ENCODE peak calls at places on chromosomes 12 and 14, in ten cellular contexts. C is prostate gland, F is transverse colon, Q is stomach, N is body of pancreas, E is suprapubic skin, M is IMR-90, S is HCT116, A is ovary, W is upper lobe of left lung. K is an unnamed sample.

GRCh38 chr12:3469711-3470110 is 21.3 kb upstream of the PRMT8 start:
- DNase-seq in C (no peak), F (no peak), Q (no peak), N (no peak), E (no peak), M (no peak), S (no peak), A (no peak), W (no peak), K (no peak)

GRCh38 chr12:132761032-132761910 is at the start of gene ANKLE2:
- DNase-seq in C (no peak), F (peak), Q (peak), N (peak), E (peak), M (peak), S (no peak), A (peak), W (peak), K (no peak)

GRCh38 chr14:86654558-86655184 is 1124.7 kb downstream of the FLRT2 start:
- DNase-seq in C (no peak), F (peak), Q (peak), N (peak), E (no peak), M (peak), S (peak), A (no peak), W (peak), K (no peak)

GRCh38 chr12:12439636-12440035 is 82.8 kb downstream of the BORCS5 start:
- DNase-seq in C (no peak), F (no peak), Q (no peak), N (peak), E (no peak), M (peak), S (no peak), A (no peak), W (peak), K (no peak)

GRCh38 chr12:5524116-5524768 is 92.3 kb downstream of the NTF3 start:
- DNase-seq in C (no peak), F (no peak), Q (no peak), N (no peak), E (no peak), M (no peak), S (no peak), A (no peak), W (no peak), K (no peak)

GRCh38 chr12:26627335-26627734 is 205.7 kb downstream of the ITPR2 start:
- DNase-seq in C (no peak), F (no peak), Q (no peak), N (no peak), E (no peak), M (no peak), S (no peak), A (no peak), W (no peak), K (no peak)

GRCh38 chr12:87758271-87758670 is 270.9 kb downstream of the C12orf50 start:
- DNase-seq in C (no peak), F (no peak), Q (no peak), N (no peak), E (no peak), M (peak), S (no peak), A (no peak), W (no peak), K (no peak)

GRCh38 chr12:94318178-94318577 is 141.5 kb downstream of the CEP83 start:
- DNase-seq in C (no peak), F (no peak), Q (no peak), N (no peak), E (no peak), M (no peak), S (no peak), A (no peak), W (no peak), K (no peak)

GRCh38 chr12:49089831-49090773 is 4.5 kb downstream of the DHH start:
- DNase-seq in C (no peak), F (no peak), Q (peak), N (peak), E (no peak), M (peak), S (no peak), A (peak), W (no peak), K (no peak)

GRCh38 chr14:102052522-102052921 is 34.3 kb downstream of the HSP90AA1 start:
- DNase-seq in C (no peak), F (no peak), Q (no peak), N (no peak), E (no peak), M (no peak), S (no peak), A (no peak), W (no peak), K (no peak)

GRCh38 chr14:68687746-68688145 is 105.1 kb downstream of the ZFP36L1 start:
- DNase-seq in C (no peak), F (no peak), Q (no peak), N (no peak), E (no peak), M (peak), S (peak), A (no peak), W (peak), K (peak)

GRCh38 chr12:16726879-16727278 is 120.9 kb upstream of the LMO3 start:
- DNase-seq in C (no peak), F (no peak), Q (no peak), N (no peak), E (no peak), M (peak), S (no peak), A (no peak), W (no peak), K (no peak)

GRCh38 chr14:94751956-94752355 is 18.0 kb downstream of the GSC start:
- DNase-seq in C (no peak), F (no peak), Q (no peak), N (no peak), E (no peak), M (no peak), S (no peak), A (no peak), W (no peak), K (no peak)

GRCh38 chr12:121805800-121806555 is 2.2 kb downstream of the SETD1B start:
- DNase-seq in C (no peak), F (no peak), Q (no peak), N (no peak), E (peak), M (no peak), S (no peak), A (no peak), W (no peak), K (no peak)

GRCh38 chr12:70556179-70556869 is 80.9 kb downstream of the PTPRB start:
- DNase-seq in C (no peak), F (no peak), Q (no peak), N (no peak), E (no peak), M (no peak), S (peak), A (no peak), W (no peak), K (no peak)

GRCh38 chr14:68753696-68754095 is 39.2 kb downstream of the ZFP36L1 start:
- DNase-seq in C (no peak), F (no peak), Q (no peak), N (no peak), E (no peak), M (peak), S (no peak), A (no peak), W (no peak), K (no peak)

GRCh38 chr12:130547480-130548155 is 168.5 kb downstream of the RIMBP2 start:
- DNase-seq in C (no peak), F (no peak), Q (no peak), N (no peak), E (no peak), M (no peak), S (no peak), A (no peak), W (no peak), K (no peak)

GRCh38 chr12:106179086-106179485 is 40.3 kb upstream of the NUAK1 start:
- DNase-seq in C (no peak), F (no peak), Q (no peak), N (peak), E (no peak), M (no peak), S (no peak), A (peak), W (no peak), K (no peak)

GRCh38 chr14:34098045-34098984 is 147.4 kb upstream of the EGLN3 start:
- DNase-seq in C (peak), F (peak), Q (peak), N (peak), E (no peak), M (peak), S (peak), A (peak), W (no peak), K (no peak)

GRCh38 chr12:55830601-55831406 is 1.4 kb upstream of the DNAJC14 start:
- DNase-seq in C (peak), F (peak), Q (peak), N (peak), E (peak), M (peak), S (no peak), A (peak), W (peak), K (peak)

GRCh38 chr12:55931780-55932545 is 1.0 kb downstream of the DGKA start:
- DNase-seq in C (peak), F (peak), Q (peak), N (peak), E (peak), M (peak), S (no peak), A (peak), W (peak), K (no peak)

GRCh38 chr14:99819514-99819913 is 26.3 kb downstream of the EML1 start:
- DNase-seq in C (no peak), F (no peak), Q (no peak), N (no peak), E (no peak), M (no peak), S (no peak), A (no peak), W (no peak), K (peak)

GRCh38 chr14:86787782-86788181 is 1205.2 kb downstream of the GALC start:
- DNase-seq in C (no peak), F (no peak), Q (no peak), N (no peak), E (no peak), M (peak), S (no peak), A (no peak), W (no peak), K (no peak)

GRCh38 chr14:71645656-71646055 is 286.6 kb upstream of the RGS6 start:
- DNase-seq in C (no peak), F (no peak), Q (no peak), N (no peak), E (no peak), M (peak), S (no peak), A (no peak), W (no peak), K (no peak)

GRCh38 chr14:34059925-34060746 is 109.3 kb upstream of the EGLN3 start:
- DNase-seq in C (peak), F (peak), Q (peak), N (peak), E (peak), M (peak), S (no peak), A (peak), W (peak), K (peak)

GRCh38 chr14:73714656-73715081 is 485 bp upstream of the PNMA1 start:
- DNase-seq in C (no peak), F (no peak), Q (no peak), N (no peak), E (no peak), M (peak), S (no peak), A (peak), W (no peak), K (peak)

GRCh38 chr14:54465654-54466053 is 23.1 kb downstream of the GMFB start:
- DNase-seq in C (no peak), F (no peak), Q (no peak), N (no peak), E (no peak), M (no peak), S (no peak), A (no peak), W (no peak), K (no peak)

GRCh38 chr14:28690029-28690683 is 76.4 kb upstream of the FOXG1 start:
- DNase-seq in C (no peak), F (no peak), Q (no peak), N (no peak), E (no peak), M (no peak), S (no peak), A (no peak), W (no peak), K (no peak)

GRCh38 chr14:85248881-85249635 is 280.9 kb upstream of the FLRT2 start:
- DNase-seq in C (no peak), F (no peak), Q (no peak), N (peak), E (no peak), M (peak), S (no peak), A (peak), W (no peak), K (no peak)

GRCh38 chr14:68544150-68544892 is 248.5 kb downstream of the ZFP36L1 start:
- DNase-seq in C (peak), F (peak), Q (peak), N (peak), E (peak), M (peak), S (no peak), A (peak), W (no peak), K (peak)

GRCh38 chr12:50641566-50641965 is 122.3 kb upstream of the ATF1 start:
- DNase-seq in C (no peak), F (no peak), Q (no peak), N (peak), E (no peak), M (no peak), S (no peak), A (no peak), W (no peak), K (no peak)

GRCh38 chr14:104800600-104801283 is at the start of gene ZBTB42:
- DNase-seq in C (peak), F (peak), Q (peak), N (peak), E (no peak), M (peak), S (no peak), A (peak), W (peak), K (no peak)

GRCh38 chr14:104798300-104799238 is 2.3 kb upstream of the ZBTB42 start:
- DNase-seq in C (no peak), F (no peak), Q (no peak), N (no peak), E (no peak), M (no peak), S (no peak), A (no peak), W (no peak), K (no peak)

GRCh38 chr14:104799239-104799599 is 1.7 kb upstream of the ZBTB42 start:
- DNase-seq in C (no peak), F (no peak), Q (no peak), N (no peak), E (no peak), M (no peak), S (no peak), A (no peak), W (no peak), K (no peak)

GRCh38 chr14:104801284-104802119 is 601 bp downstream of the ZBTB42 start:
- DNase-seq in C (no peak), F (peak), Q (peak), N (peak), E (no peak), M (no peak), S (no peak), A (no peak), W (peak), K (no peak)

GRCh38 chr14:104799657-104800599 is 973 bp upstream of the ZBTB42 start:
- DNase-seq in C (peak), F (peak), Q (peak), N (peak), E (peak), M (peak), S (no peak), A (peak), W (peak), K (peak)
- TF ChIP-seq CTCF in C (no peak), F (peak), Q (no peak), N (peak), E (peak), M (peak), S (peak), A (peak), W (peak), K (no peak)

GRCh38 chr12:125093681-125094025 is 28.4 kb downstream of the AACS start:
- DNase-seq in C (no peak), F (no peak), Q (no peak), N (no peak), E (no peak), M (no peak), S (no peak), A (no peak), W (no peak), K (no peak)

GRCh38 chr12:125092108-125092871 is 27.1 kb downstream of the AACS start:
- DNase-seq in C (no peak), F (no peak), Q (no peak), N (no peak), E (no peak), M (no peak), S (no peak), A (no peak), W (no peak), K (no peak)

GRCh38 chr12:125091401-125091800 is 26.2 kb downstream of the AACS start:
- DNase-seq in C (no peak), F (no peak), Q (no peak), N (no peak), E (no peak), M (no peak), S (no peak), A (no peak), W (no peak), K (no peak)

GRCh38 chr12:125090437-125090836 is 25.2 kb downstream of the AACS start:
- DNase-seq in C (no peak), F (no peak), Q (no peak), N (no peak), E (no peak), M (no peak), S (no peak), A (no peak), W (no peak), K (no peak)

DNA sequence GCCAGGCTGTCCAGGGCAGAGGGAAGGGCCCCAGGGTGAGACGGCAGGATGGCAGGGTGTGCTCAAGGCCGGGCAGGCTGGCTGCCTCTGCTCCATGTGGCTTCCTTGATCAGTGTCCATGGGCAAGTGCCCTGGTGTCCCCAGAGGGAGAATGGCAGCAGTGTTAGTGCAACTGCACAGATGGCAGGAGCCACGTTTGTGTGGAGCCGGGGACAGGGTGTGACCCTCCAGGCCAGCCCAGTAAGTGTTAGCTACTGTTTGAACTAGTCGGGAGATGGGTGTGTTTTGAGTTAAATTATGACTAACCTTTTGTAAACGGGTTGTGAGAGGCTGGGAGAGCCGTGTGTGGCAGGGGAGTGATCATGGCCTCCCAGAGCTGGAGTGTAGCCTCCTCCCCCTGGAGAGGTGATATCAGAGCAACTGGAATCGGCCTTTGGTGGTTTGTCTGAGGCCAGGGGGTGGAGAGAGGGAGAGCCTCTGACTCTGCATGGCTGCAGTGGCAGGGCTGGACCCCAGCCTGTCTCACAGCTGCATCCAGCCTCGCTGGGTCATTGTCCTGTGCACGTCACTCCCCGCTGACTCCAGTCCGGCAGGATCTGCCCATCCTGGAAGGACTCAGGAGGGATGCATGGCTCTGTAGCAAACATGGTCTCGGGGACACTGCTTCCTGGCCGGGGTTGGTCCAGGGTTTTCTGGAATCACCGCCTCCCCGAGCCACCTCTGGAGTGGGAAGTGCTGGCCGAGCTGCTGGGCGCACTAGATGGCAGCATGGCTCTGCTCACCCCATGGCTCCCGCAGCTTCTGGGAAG is 27.8 kb downstream of the AACS start:
- DNase-seq in C (no peak), F (peak), Q (peak), N (peak), E (no peak), M (peak), S (no peak), A (no peak), W (peak), K (no peak)
- TF ChIP-seq POLR2A in C (no peak), F (peak), Q (no peak), N (no peak), E (no peak), M (no peak), S (no peak), A (no peak), W (no peak), K (no peak)

GRCh38 chr12:113154351-113154973 is 4.9 kb downstream of the CFAP73 start:
- DNase-seq in C (no peak), F (no peak), Q (no peak), N (no peak), E (no peak), M (peak), S (no peak), A (no peak), W (no peak), K (no peak)

GRCh38 chr12:113152835-113153814 is 3.6 kb downstream of the CFAP73 start:
- DNase-seq in C (peak), F (peak), Q (peak), N (peak), E (peak), M (peak), S (peak), A (no peak), W (peak), K (no peak)

GRCh38 chr12:113155060-113155459 is 5.5 kb downstream of the CFAP73 start:
- DNase-seq in C (no peak), F (no peak), Q (no peak), N (no peak), E (no peak), M (no peak), S (no peak), A (no peak), W (no peak), K (no peak)

GRCh38 chr12:113151655-113152054 is 2.1 kb downstream of the CFAP73 start:
- DNase-seq in C (no peak), F (no peak), Q (no peak), N (no peak), E (no peak), M (no peak), S (no peak), A (no peak), W (no peak), K (no peak)

DNA sequence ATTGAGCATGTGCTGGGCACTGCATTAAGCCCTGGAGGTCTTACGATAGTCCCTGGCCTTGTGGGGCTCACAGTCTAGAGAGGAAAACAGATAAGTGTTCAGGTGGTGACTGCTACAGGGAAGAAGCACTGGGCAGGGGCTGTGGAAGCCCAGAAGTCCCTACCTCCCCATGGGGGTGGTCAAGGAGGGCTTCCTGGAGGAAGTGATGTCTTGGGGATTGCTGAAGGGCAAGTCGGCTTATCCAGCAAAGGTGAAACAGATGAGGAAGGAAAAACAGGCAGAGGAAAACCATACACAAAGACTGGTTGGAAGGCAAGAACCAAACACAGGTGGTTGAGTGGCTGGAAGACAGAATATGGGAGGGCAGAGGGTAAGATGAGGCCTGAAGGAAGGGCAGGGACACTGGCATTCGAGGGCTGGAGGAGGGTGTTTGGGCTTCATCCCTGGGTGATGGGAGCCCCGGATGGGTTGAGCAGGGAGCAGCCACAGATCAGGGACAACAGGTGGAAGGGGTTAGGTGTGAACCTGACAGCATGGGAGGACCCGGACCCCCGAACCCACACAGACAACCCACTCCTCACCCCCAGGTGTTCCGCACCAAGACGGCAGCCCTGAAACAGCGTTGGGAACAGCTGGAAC is 2.8 kb downstream of the CFAP73 start:
- DNase-seq in C (no peak), F (no peak), Q (no peak), N (no peak), E (no peak), M (no peak), S (no peak), A (no peak), W (no peak), K (no peak)
- H3K4me3 ChIP-seq in C (no peak), F (no peak), Q (peak), N (no peak), E (peak), M (no peak), S (peak), A (no peak), W (peak), K (no peak)

DNA sequence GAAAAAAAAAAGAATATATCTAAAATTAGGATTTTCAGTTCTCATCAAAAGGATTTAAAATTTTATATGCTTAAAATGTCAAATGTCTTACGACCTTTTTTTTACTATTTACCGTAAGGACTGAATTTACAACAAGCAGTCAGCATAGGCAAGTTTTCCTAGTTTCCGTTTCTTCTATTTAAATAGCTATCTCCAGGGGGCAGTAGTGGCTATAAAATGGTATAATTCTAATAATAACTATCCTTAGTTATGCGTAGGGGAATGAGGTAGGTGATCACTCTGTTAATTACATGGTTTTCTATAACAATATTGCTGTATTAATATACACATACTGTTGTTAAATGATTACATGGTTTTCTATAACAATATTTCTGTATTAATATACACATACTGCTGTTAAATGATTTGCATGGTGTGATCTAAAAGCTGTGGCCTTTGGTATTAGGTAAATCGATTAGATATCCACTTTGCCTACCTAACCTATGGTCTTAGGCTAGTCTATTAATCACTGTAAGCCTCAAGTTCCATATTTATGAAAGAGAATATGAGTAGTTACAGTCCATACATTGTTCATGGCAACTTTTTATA is 217.7 kb upstream of the PDZRN4 start:
- DNase-seq in C (no peak), F (no peak), Q (no peak), N (no peak), E (no peak), M (no peak), S (peak), A (no peak), W (no peak), K (no peak)
- TF ChIP-seq CTCF in C (no peak), F (no peak), Q (no peak), N (no peak), E (no peak), M (peak), S (peak), A (no peak), W (no peak), K (no peak)